ENCODE peak calls at places on chromosomes 16 and 17, in ten cellular contexts. R, Z, S, L, W, V, U, D, E and K are unnamed samples.

GRCh38 chr16:57147381-57148191 is 38.3 kb downstream of the PSME3IP1 start:
- DNase-seq in E (peak), Z (no peak), D (no peak), W (peak), S (no peak), U (no peak), V (no peak), L (no peak), R (no peak), K (no peak)

GRCh38 chr16:11319529-11320146 is 25.6 kb upstream of the RMI2 start:
- DNase-seq in V (no peak), L (no peak), E (no peak), U (no peak), S (no peak), R (no peak), W (no peak), D (no peak), Z (no peak), K (no peak)

GRCh38 chr16:75248142-75248535 is 3.3 kb downstream of the BCAR1 start:
- DNase-seq in W (peak), L (no peak), S (peak), E (no peak), U (no peak), V (no peak), R (no peak), Z (peak), D (no peak), K (no peak)

GRCh38 chr17:57375770-57376181 is 119.5 kb downstream of the MSI2 start:
- DNase-seq in W (no peak), R (no peak), L (no peak), U (no peak), E (no peak), V (no peak), Z (no peak), S (no peak), D (no peak), K (no peak)

GRCh38 chr17:76395980-76396379 is 11.6 kb downstream of the SPHK1 start:
- DNase-seq in V (no peak), U (no peak), W (no peak), E (no peak), D (no peak), R (no peak), S (no peak), Z (no peak), L (no peak), K (no peak)

GRCh38 chr17:67052720-67053437 is 8.5 kb downstream of the CACNG1 start:
- DNase-seq in V (no peak), U (no peak), S (no peak), W (no peak), E (no peak), Z (no peak), L (no peak), R (no peak), D (no peak), K (no peak)

GRCh38 chr17:8275421-8276290 is 12.8 kb upstream of the RANGRF start:
- DNase-seq in U (no peak), S (no peak), E (no peak), L (no peak), Z (no peak), D (no peak), R (no peak), V (no peak), W (no peak), K (no peak)

GRCh38 chr17:1686086-1686485 is 1.4 kb upstream of the PRPF8 start:
- DNase-seq in V (no peak), W (no peak), E (no peak), L (peak), R (no peak), Z (no peak), U (no peak), D (no peak), S (no peak), K (no peak)

GRCh38 chr16:2165861-2166260 is 10.3 kb downstream of the TRAF7 start:
- DNase-seq in W (no peak), U (no peak), V (no peak), Z (no peak), E (no peak), R (no peak), S (no peak), D (no peak), L (no peak), K (no peak)

GRCh38 chr17:38660097-38661026 is 14.4 kb downstream of the EPOP start:
- DNase-seq in S (peak), W (no peak), V (no peak), D (no peak), Z (peak), R (no peak), E (no peak), L (peak), U (no peak), K (no peak)

GRCh38 chr16:50293041-50293783 is 26.9 kb downstream of the ADCY7 start:
- DNase-seq in W (no peak), U (no peak), D (no peak), S (no peak), E (no peak), Z (peak), L (no peak), R (no peak), V (no peak), K (no peak)

GRCh38 chr17:38702900-38703741 is 2.0 kb upstream of the MLLT6 start:
- DNase-seq in L (peak), S (no peak), U (no peak), E (no peak), Z (peak), R (no peak), D (peak), W (no peak), V (no peak), K (no peak)